ENCODE peak calls at places on chromosomes 12 and 14, in four cellular contexts. One of them, this sample, is unnamed.

GRCh38 chr12:27289414-27289813 is 43.2 kb upstream of the BMAL2 start:
- DNase-seq in uterus: no peak
- DNase-seq in GM12878: no peak
- DNase-seq in breast epithelium: no peak
- DNase-seq in this sample: no peak

GRCh38 chr12:41190360-41190759 is 2.2 kb downstream of the PDZRN4 start:
- DNase-seq in uterus: no peak
- DNase-seq in GM12878: no peak
- DNase-seq in breast epithelium: no peak
- DNase-seq in this sample: no peak

GRCh38 chr12:47790676-47791350 is 17.8 kb downstream of the SLC48A1 start:
- DNase-seq in uterus: no peak
- DNase-seq in breast epithelium: no peak
- DNase-seq in GM12878: no peak
- DNase-seq in this sample: no peak

GRCh38 chr14:52283099-52283498 is 15.6 kb downstream of the PTGDR start:
- DNase-seq in breast epithelium: no peak
- DNase-seq in GM12878: no peak
- DNase-seq in uterus: no peak
- DNase-seq in this sample: no peak

GRCh38 chr12:61654698-61655097 is 605.5 kb upstream of the USP15 start:
- DNase-seq in GM12878: no peak
- DNase-seq in breast epithelium: no peak
- DNase-seq in uterus: no peak
- DNase-seq in this sample: no peak

GRCh38 chr12:59005195-59005961 is 85.1 kb upstream of the LRIG3 start:
- DNase-seq in GM12878: no peak
- DNase-seq in breast epithelium: no peak
- DNase-seq in uterus: peak; percentile 17
- DNase-seq in this sample: no peak

GRCh38 chr14:53950031-53950793 is 6.4 kb downstream of the BMP4 start:
- DNase-seq in uterus: no peak
- DNase-seq in breast epithelium: no peak
- DNase-seq in GM12878: no peak
- DNase-seq in this sample: no peak

GRCh38 chr14:32202468-32202865 is 602 bp downstream of the RNU6-8 start:
- DNase-seq in uterus: no peak
- DNase-seq in GM12878: no peak
- DNase-seq in breast epithelium: no peak
- DNase-seq in this sample: no peak

GRCh38 chr12:13376627-13377373 is 180.3 kb downstream of the EMP1 start:
- DNase-seq in GM12878: no peak
- DNase-seq in uterus: no peak
- DNase-seq in breast epithelium: no peak
- DNase-seq in this sample: no peak

GRCh38 chr14:103908580-103908979 is 19.7 kb upstream of the TDRD9 start:
- DNase-seq in breast epithelium: no peak
- DNase-seq in GM12878: no peak
- DNase-seq in uterus: no peak
- DNase-seq in this sample: no peak

GRCh38 chr14:57326253-57326652 is 57.5 kb downstream of the AP5M1 start:
- DNase-seq in uterus: no peak
- DNase-seq in breast epithelium: no peak
- DNase-seq in GM12878: peak; percentile 13
- DNase-seq in this sample: no peak

GRCh38 chr12:22935501-22935900 is 310.5 kb downstream of the ETNK1 start:
- DNase-seq in uterus: no peak
- DNase-seq in breast epithelium: no peak
- DNase-seq in GM12878: no peak
- DNase-seq in this sample: no peak

GRCh38 chr14:70779667-70780066 is 29.6 kb downstream of the MAP3K9 start:
- DNase-seq in breast epithelium: no peak
- DNase-seq in uterus: no peak
- DNase-seq in GM12878: no peak
- DNase-seq in this sample: no peak

GRCh38 chr12:52650520-52651081 is 1.4 kb downstream of the KRT2 start:
- DNase-seq in breast epithelium: peak; percentile 10
- DNase-seq in uterus: peak; percentile 27
- DNase-seq in GM12878: no peak
- DNase-seq in this sample: no peak

GRCh38 chr12:24478254-24478653 is 470.6 kb downstream of the BCAT1 start:
- DNase-seq in uterus: no peak
- DNase-seq in breast epithelium: no peak
- DNase-seq in GM12878: no peak
- DNase-seq in this sample: no peak

GRCh38 chr14:102126807-102127455 is 12.8 kb upstream of the WDR20 start:
- DNase-seq in uterus: no peak
- DNase-seq in breast epithelium: no peak
- DNase-seq in GM12878: no peak
- DNase-seq in this sample: no peak

GRCh38 chr12:3205742-3206519 is 128.8 kb downstream of the TSPAN9 start:
- DNase-seq in GM12878: no peak
- DNase-seq in uterus: no peak
- DNase-seq in breast epithelium: peak; percentile 35
- DNase-seq in this sample: peak; percentile 64

GRCh38 chr14:101336203-101336602 is 225.1 kb upstream of the DIO3 start:
- DNase-seq in uterus: no peak
- DNase-seq in breast epithelium: no peak
- DNase-seq in GM12878: no peak
- DNase-seq in this sample: no peak

GRCh38 chr14:74922752-74923401 is at the start of gene RPS6KL1:
- DNase-seq in GM12878: no peak
- DNase-seq in uterus: peak; percentile 70
- DNase-seq in breast epithelium: peak; percentile 75
- DNase-seq in this sample: peak; percentile 86

GRCh38 chr12:121773011-121773777 is 20.3 kb downstream of the RHOF start:
- DNase-seq in uterus: peak; percentile 59
- DNase-seq in breast epithelium: no peak
- DNase-seq in GM12878: no peak
- DNase-seq in this sample: peak; percentile 87

GRCh38 chr14:102223682-102224081 is 81.3 kb downstream of the MOK start:
- DNase-seq in uterus: no peak
- DNase-seq in breast epithelium: no peak
- DNase-seq in GM12878: no peak
- DNase-seq in this sample: no peak

GRCh38 chr12:3178671-3179413 is 101.7 kb downstream of the TSPAN9 start:
- DNase-seq in breast epithelium: no peak
- DNase-seq in uterus: no peak
- DNase-seq in GM12878: no peak
- DNase-seq in this sample: no peak

GRCh38 chr12:121837680-121838079 is 21.0 kb downstream of the HPD start:
- DNase-seq in GM12878: no peak
- DNase-seq in uterus: no peak
- DNase-seq in breast epithelium: no peak
- DNase-seq in this sample: no peak

GRCh38 chr12:55922126-55922525 is 5.6 kb downstream of the PYM1 start:
- DNase-seq in uterus: no peak
- DNase-seq in GM12878: no peak
- DNase-seq in breast epithelium: no peak
- DNase-seq in this sample: no peak

GRCh38 chr12:46404733-46405132 is 32.2 kb upstream of the SLC38A2 start:
- DNase-seq in breast epithelium: no peak
- DNase-seq in uterus: no peak
- DNase-seq in GM12878: no peak
- DNase-seq in this sample: no peak

GRCh38 chr12:15629761-15630160 is 159.4 kb downstream of the EPS8 start:
- DNase-seq in GM12878: no peak
- DNase-seq in uterus: no peak
- DNase-seq in breast epithelium: no peak
- DNase-seq in this sample: no peak

GRCh38 chr12:8913702-8914032 is 642 bp upstream of the PHC1 start:
- DNase-seq in uterus: no peak
- DNase-seq in GM12878: no peak
- DNase-seq in breast epithelium: no peak
- DNase-seq in this sample: no peak
- H3K4me3 ChIP-seq in uterus: peak overlapping the region; percentile 82
- H3K4me3 ChIP-seq in GM12878: peak overlapping the region; percentile 74
- H3K4me3 ChIP-seq in breast epithelium: peak overlapping the region; percentile 74
- H3K4me3 ChIP-seq in this sample: peak overlapping the region; percentile 84

DNA sequence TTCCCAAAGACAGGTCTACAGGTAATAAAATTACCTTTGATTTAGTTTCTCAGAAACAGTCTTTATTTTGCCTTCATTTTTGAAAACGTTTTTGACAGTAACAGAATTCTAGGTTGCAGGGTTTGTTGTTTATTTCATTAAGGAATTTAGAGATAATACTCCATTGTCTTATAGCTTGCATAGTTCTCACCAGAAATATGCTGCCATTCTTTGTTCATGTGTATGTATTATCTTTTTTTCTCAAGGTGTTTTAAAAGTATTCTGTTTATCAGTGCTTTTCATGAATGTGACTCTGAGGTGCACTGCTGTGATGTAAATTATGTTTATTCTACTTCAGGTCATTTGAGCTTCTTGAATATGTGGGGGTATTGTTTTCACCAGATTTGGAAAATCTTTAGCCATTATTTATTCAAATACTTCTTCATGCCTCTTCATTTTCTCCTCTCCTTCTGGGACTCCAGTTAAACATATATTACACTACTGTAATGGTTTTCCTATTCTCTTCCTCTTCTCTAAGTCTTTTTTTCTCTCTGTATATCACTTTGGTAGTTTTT is 32.7 kb downstream of the ZNF605 start:
- DNase-seq in breast epithelium: no peak
- DNase-seq in uterus: no peak
- DNase-seq in GM12878: no peak
- DNase-seq in this sample: no peak
- H3K9me3 ChIP-seq in breast epithelium: peaks cover 100% of the 10 kb centered on the region
- H3K9me3 ChIP-seq in uterus: no peaks in the 10 kb centered on the region
- H3K9me3 ChIP-seq in GM12878: peaks cover 33% of the 10 kb centered on the region
- H3K9me3 ChIP-seq in this sample: peaks cover 98% of the 10 kb centered on the region

GRCh38 chr12:75725505-75726120 is 214.2 kb upstream of the KRR1 start:
- DNase-seq in breast epithelium: no peak
- DNase-seq in uterus: no peak
- DNase-seq in GM12878: no peak
- DNase-seq in this sample: no peak
- H3K4me3 ChIP-seq in breast epithelium: no peak overlapping the region
- H3K4me3 ChIP-seq in uterus: no peak overlapping the region
- H3K4me3 ChIP-seq in GM12878: no peak overlapping the region
- H3K4me3 ChIP-seq in this sample: no peak overlapping the region

GRCh38 chr12:133231001-133231400 is 4.7 kb downstream of the ANHX start:
- DNase-seq in breast epithelium: no peak
- DNase-seq in GM12878: no peak
- DNase-seq in uterus: no peak
- DNase-seq in this sample: no peak
- H3K9me3 ChIP-seq in breast epithelium: peaks cover 64% of the 10 kb centered on the region
- H3K9me3 ChIP-seq in GM12878: no peaks in the 10 kb centered on the region
- H3K9me3 ChIP-seq in uterus: no peaks in the 10 kb centered on the region
- H3K9me3 ChIP-seq in this sample: no peaks in the 10 kb centered on the region

GRCh38 chr14:65329481-65329880 is 83.0 kb upstream of the FUT8 start:
- DNase-seq in GM12878: no peak
- DNase-seq in breast epithelium: no peak
- DNase-seq in uterus: no peak
- DNase-seq in this sample: no peak
- H3K4me3 ChIP-seq in GM12878: no peak overlapping the region
- H3K4me3 ChIP-seq in breast epithelium: no peak overlapping the region
- H3K4me3 ChIP-seq in uterus: no peak overlapping the region
- H3K4me3 ChIP-seq in this sample: no peak overlapping the region

GRCh38 chr12:106583578-106584103 is 837 bp downstream of the RFX4 start:
- DNase-seq in breast epithelium: no peak
- DNase-seq in uterus: no peak
- DNase-seq in GM12878: no peak
- DNase-seq in this sample: no peak
- H3K9me3 ChIP-seq in breast epithelium: no peaks in the 10 kb centered on the region
- H3K9me3 ChIP-seq in uterus: no peaks in the 10 kb centered on the region
- H3K9me3 ChIP-seq in GM12878: no peaks in the 10 kb centered on the region
- H3K9me3 ChIP-seq in this sample: no peaks in the 10 kb centered on the region

GRCh38 chr12:104583311-104583710 is 126.6 kb downstream of the CHST11 start:
- DNase-seq in GM12878: no peak
- DNase-seq in uterus: no peak
- DNase-seq in breast epithelium: no peak
- DNase-seq in this sample: no peak
- H3K4me3 ChIP-seq in GM12878: peak overlapping the region; percentile 37
- H3K4me3 ChIP-seq in uterus: no peak overlapping the region
- H3K4me3 ChIP-seq in breast epithelium: no peak overlapping the region
- H3K4me3 ChIP-seq in this sample: no peak overlapping the region

GRCh38 chr14:106789318-106789717 is 1262.9 kb downstream of the TMEM121 start:
- DNase-seq in GM12878: no peak
- DNase-seq in uterus: no peak
- DNase-seq in breast epithelium: no peak
- DNase-seq in this sample: no peak

GRCh38 chr14:106792543-106792942 is 1266.2 kb downstream of the TMEM121 start:
- DNase-seq in GM12878: no peak
- DNase-seq in uterus: no peak
- DNase-seq in breast epithelium: no peak
- DNase-seq in this sample: no peak

GRCh38 chr14:106786697-106787096 is 1260.3 kb downstream of the TMEM121 start:
- DNase-seq in GM12878: no peak
- DNase-seq in uterus: no peak
- DNase-seq in breast epithelium: no peak
- DNase-seq in this sample: no peak

GRCh38 chr14:106788534-106788933 is 1262.2 kb downstream of the TMEM121 start:
- DNase-seq in GM12878: no peak
- DNase-seq in uterus: no peak
- DNase-seq in breast epithelium: no peak
- DNase-seq in this sample: no peak

DNA sequence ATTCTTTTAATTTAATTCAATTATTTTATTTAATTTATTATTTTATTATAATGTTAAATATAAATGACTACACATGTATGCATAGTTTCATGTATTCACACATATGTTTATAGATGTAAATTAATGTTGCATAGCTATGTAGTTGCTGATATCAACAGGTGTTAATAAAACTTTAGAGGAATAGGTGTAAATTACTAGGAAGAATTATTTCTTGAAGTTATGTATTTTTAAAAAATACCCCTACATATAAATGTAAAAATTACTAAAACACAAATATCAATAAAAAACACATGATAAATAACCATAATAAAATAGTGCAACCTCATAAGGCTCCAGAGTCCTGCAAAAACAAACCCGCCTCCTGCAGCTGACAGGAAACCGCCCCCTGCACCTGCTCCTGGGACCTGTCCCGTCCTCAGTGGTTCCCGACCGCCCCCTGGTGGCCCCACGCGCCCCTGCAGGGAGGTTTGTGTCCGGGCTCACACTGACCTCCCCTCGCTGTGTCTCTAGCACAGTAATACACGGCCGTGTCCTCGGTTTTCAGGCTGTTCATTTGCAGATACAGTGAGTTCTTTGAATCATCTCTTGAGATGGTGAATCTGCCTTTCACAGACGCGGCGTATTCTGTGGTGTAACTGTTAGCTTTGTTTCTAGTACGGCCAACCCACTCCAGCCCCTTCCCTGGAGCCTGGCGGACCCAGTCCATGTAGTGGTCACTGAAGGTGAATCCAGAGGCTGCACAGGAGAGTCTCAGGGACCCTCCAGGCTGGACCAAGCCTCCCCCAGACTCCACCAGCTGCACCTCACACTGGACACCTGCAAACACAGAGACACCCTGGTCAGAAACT is 1264.0 kb downstream of the TMEM121 start:
- DNase-seq in breast epithelium: peak; percentile 22
- DNase-seq in GM12878: no peak
- DNase-seq in uterus: no peak
- DNase-seq in this sample: peak; percentile 41
- H3K9me3 ChIP-seq in breast epithelium: no peaks in the 10 kb centered on the region
- H3K9me3 ChIP-seq in GM12878: no peaks in the 10 kb centered on the region
- H3K9me3 ChIP-seq in uterus: no peaks in the 10 kb centered on the region
- H3K9me3 ChIP-seq in this sample: no peaks in the 10 kb centered on the region